ENCODE peak calls at places on chromosomes 3 and 15, in seven cellular contexts. F is ovary; R is CD8-positive, alpha-beta memory T cell; S is BE2C; G is neuronal stem cell; E is spleen; N is prostate gland. Z is an unnamed sample. For H3K4me1, the result is how much of the 10 kb centered on the place peaks cover.

GRCh38 chr3:114216186-114216970 is 21.0 kb downstream of the ZNF80 start:
- DNase-seq in R (no peak), G (no peak), F (no peak), N (no peak), S (no peak), E (no peak), Z (no peak)

GRCh38 chr15:41445399-41445798 is 28.5 kb downstream of the RTF1 start:
- DNase-seq in R (no peak), F (no peak), S (no peak), E (no peak), N (no peak), G (no peak), Z (no peak)

GRCh38 chr3:22117751-22118346 is 366.8 kb upstream of the ZNF385D start:
- DNase-seq in S (no peak), G (peak), F (no peak), N (no peak), E (no peak), R (no peak), Z (no peak)

GRCh38 chr3:190644766-190645165 is 130.9 kb downstream of the IL1RAP start:
- DNase-seq in N (no peak), S (no peak), R (no peak), E (no peak), F (no peak), G (no peak), Z (no peak)

GRCh38 chr3:139546772-139547171 is 7.2 kb upstream of the RBP1 start:
- DNase-seq in S (no peak), R (no peak), N (no peak), G (no peak), F (no peak), E (no peak), Z (no peak)

GRCh38 chr3:123584284-123584987 is 417 bp downstream of the HACD2 start:
- DNase-seq in S (no peak), N (peak), F (no peak), R (no peak), G (no peak), E (no peak), Z (peak)

GRCh38 chr3:149120051-149120972 is 9.1 kb upstream of the HPS3 start:
- DNase-seq in N (peak), G (peak), R (no peak), S (no peak), E (no peak), F (no peak), Z (no peak)

GRCh38 chr3:51156147-51156546 is 228.9 kb upstream of the MANF start:
- DNase-seq in R (no peak), E (no peak), F (no peak), G (peak), S (no peak), N (no peak), Z (no peak)

DNA sequence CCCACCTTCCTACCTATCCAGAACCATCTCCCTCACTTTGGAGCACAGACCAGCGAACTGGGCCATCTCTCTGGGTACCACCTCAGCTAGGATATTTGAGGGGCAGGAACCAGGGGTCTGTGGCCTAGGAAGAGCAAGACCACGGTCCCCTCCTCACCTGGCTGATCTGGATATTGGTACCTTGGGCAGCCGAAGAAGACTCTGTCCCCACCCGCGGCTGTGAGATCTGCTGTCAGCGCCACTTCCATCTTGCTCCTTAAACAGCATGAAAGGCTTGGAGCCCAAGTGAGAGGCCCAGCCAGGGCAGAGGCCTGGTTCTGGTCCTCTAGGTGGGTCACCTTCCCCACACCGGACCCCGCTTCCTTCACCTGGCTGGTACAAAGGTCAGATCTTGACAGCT is 26.6 kb downstream of the SEC61A1 start:
- DNase-seq in R (no peak), F (no peak), G (no peak), N (no peak), E (no peak), S (no peak), Z (no peak)
- H3K4me1 ChIP-seq in R (under half), F (under half), G (under half), N (under half), E (under half), S (under half), Z (under half)

GRCh38 chr3:31896643-31897433 is 84.2 kb downstream of the OSBPL10 start:
- DNase-seq in R (no peak), E (no peak), G (no peak), F (no peak), S (no peak), N (no peak), Z (no peak)

GRCh38 chr3:31893174-31893573 is 87.9 kb downstream of the OSBPL10 start:
- DNase-seq in N (no peak), R (no peak), F (no peak), E (no peak), S (no peak), G (no peak), Z (no peak)

GRCh38 chr3:31892500-31892899 is 88.6 kb downstream of the OSBPL10 start:
- DNase-seq in F (no peak), G (no peak), N (no peak), S (no peak), R (no peak), E (no peak), Z (no peak)

GRCh38 chr3:31896026-31896425 is 85.0 kb downstream of the OSBPL10 start:
- DNase-seq in G (no peak), N (no peak), E (no peak), R (no peak), F (no peak), S (no peak), Z (no peak)

GRCh38 chr3:31895471-31895870 is 85.6 kb downstream of the OSBPL10 start:
- DNase-seq in N (no peak), S (no peak), R (no peak), G (no peak), E (no peak), F (no peak), Z (no peak)
- H3K4me1 ChIP-seq in N (under half), S (under half), R (under half), G (under half), E (under half), F (under half), Z (under half)

GRCh38 chr3:28936154-28936553 is 344.7 kb upstream of the RBMS3 start:
- DNase-seq in S (no peak), G (no peak), F (no peak), R (no peak), E (no peak), N (no peak), Z (no peak)
- H3K4me1 ChIP-seq in S (under half), G (under half), F (under half), R (under half), E (under half), N (under half), Z (under half)

GRCh38 chr3:187746059-187746453 is 788 bp upstream of the BCL6 start:
- DNase-seq in N (no peak), S (no peak), E (no peak), G (no peak), F (no peak), R (no peak), Z (no peak)

GRCh38 chr3:187747506-187747905 is 2.2 kb upstream of the BCL6 start:
- DNase-seq in E (no peak), R (no peak), N (no peak), S (no peak), F (no peak), G (no peak), Z (no peak)

GRCh38 chr3:187750041-187750512 is 4.8 kb upstream of the BCL6 start:
- DNase-seq in S (no peak), G (peak), E (no peak), R (no peak), F (peak), N (peak), Z (peak)

GRCh38 chr3:187746479-187747335 is 1.4 kb upstream of the BCL6 start:
- DNase-seq in N (no peak), F (no peak), R (no peak), E (no peak), S (no peak), G (no peak), Z (no peak)

GRCh38 chr3:187748050-187748481 is 2.8 kb upstream of the BCL6 start:
- DNase-seq in F (peak), G (peak), E (peak), N (peak), S (peak), R (peak), Z (peak)
- H3K4me1 ChIP-seq in F (under half), G (under half), E (under half), N (under half), S (under half), R (under half), Z (under half)

GRCh38 chr3:69628956-69629355 is 110.3 kb upstream of the MITF start:
- DNase-seq in E (no peak), R (no peak), F (no peak), N (no peak), S (no peak), G (no peak), Z (no peak)
- H3K4me1 ChIP-seq in E (under half), R (under half), F (under half), N (under half), S (under half), G (under half), Z (under half)

GRCh38 chr3:11555823-11556222 is 87.9 kb downstream of the VGLL4 start:
- DNase-seq in N (no peak), F (no peak), G (no peak), E (no peak), R (peak), S (no peak), Z (peak)
- H3K4me1 ChIP-seq in N (under half), F (under half), G (under half), E (under half), R (under half), S (under half), Z (under half)

DNA sequence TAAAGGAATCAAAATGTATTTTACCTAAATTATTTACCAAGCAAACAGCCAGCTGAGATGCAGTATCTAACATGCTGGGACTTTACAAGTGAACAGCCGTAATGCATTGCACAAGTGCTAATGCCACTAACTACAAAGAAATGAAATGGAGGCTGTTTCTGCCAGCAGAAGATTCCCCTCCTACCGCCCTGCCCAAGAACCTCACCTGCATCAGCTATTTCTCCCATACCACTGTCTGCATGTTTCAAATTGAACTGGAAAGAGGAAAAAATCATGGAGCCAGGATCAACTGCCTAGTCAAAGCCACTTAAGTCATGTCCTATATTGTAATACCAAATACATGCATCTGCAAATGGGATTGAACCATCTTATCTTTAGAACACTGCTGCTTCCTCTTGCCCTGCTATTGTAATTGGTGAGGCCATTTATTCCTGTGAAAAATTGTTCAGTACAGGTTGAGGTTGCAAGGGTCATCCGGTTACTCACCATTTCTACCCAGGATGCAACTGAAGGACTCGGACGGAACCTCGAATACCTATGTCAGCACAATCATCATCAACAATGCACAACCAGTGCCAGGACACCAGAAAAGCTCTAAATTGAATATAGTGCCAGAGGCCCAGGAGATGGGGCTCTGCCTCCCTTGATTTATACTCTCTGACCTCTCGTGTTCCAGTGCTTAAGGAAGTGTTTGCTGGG is 27.5 kb downstream of the ANXA2 start:
- DNase-seq in N (no peak), E (no peak), S (no peak), G (no peak), F (no peak), R (no peak), Z (no peak)
- H3K4me1 ChIP-seq in N (under half), E (under half), S (half or more), G (under half), F (under half), R (under half), Z (under half)

DNA sequence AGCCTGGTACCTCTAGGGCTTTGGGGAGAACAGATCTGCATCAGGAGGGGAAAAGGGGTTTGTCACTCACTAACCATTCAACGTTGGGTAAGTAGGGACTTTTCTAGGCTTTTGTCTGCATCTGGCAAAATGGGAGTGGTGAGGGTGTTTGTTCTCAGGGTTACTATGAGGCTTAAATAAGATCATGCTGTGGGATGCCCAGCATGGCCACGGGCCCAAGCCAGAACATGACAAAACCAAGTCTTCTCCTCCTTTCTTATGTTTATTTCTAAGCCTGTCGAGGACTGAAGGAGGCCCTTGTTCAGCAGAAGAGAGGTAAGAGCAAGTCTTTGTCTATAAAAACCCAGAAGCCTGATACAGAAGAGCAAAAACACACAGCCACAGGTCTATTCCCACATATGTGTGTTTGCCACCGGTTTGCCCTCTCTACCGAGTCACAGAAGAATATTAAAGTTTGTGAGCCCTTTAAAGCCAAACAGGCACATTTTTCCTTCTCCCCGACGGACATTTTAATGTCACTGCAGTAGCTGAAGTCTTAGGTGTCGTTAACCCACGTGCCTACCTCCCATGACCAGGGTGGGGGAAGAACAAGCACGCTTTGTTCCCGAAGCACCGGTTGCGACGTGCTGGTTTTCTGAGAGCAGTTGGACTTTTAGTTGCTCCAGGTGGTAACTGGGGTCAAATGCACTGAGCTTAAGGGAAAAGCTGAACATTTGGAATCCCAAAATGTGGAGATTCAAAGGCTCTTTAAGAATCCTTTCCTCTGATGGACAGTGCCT is 72.1 kb downstream of the NOX5 start:
- DNase-seq in E (no peak), S (no peak), N (no peak), F (no peak), R (no peak), G (no peak), Z (no peak)
- H3K4me1 ChIP-seq in E (under half), S (under half), N (under half), F (under half), R (under half), G (under half), Z (under half)

GRCh38 chr15:84908564-84908963 is 24.1 kb downstream of the SLC28A1 start:
- DNase-seq in N (no peak), S (no peak), R (no peak), F (peak), E (no peak), G (no peak), Z (no peak)
- H3K4me1 ChIP-seq in N (under half), S (under half), R (under half), F (under half), E (under half), G (under half), Z (under half)

GRCh38 chr3:177596248-177596821 is 399.1 kb upstream of the TBL1XR1 start:
- DNase-seq in N (peak), G (no peak), E (no peak), S (peak), F (no peak), R (no peak), Z (no peak)
- H3K4me1 ChIP-seq in N (under half), G (under half), E (half or more), S (under half), F (under half), R (half or more), Z (under half)

Z was measured in adrenal gland.